ENCODE peak calls at places on chromosomes 6 and 20, in five cellular contexts. F is gastrocnemius medialis, I is upper lobe of left lung, Q is K562, T is A549. Z is an unnamed sample.
A peak's percentile ranks its signal among the peaks of the same experiment; 100 is the strongest.

GRCh38 chr20:25030007-25030648 is 27.8 kb downstream of the ACSS1 start:
- ATAC-seq in T (no peak), F (no peak), I (no peak), Q (no peak), Z (no peak)

GRCh38 chr6:159880412-159880811 is 10.4 kb upstream of the MAS1 start:
- ATAC-seq in T (no peak), I (no peak), F (no peak), Q (no peak), Z (no peak)

GRCh38 chr6:137964876-137965275 is 97.8 kb downstream of the TNFAIP3 start:
- ATAC-seq in T (no peak), I (no peak), Q (no peak), F (no peak), Z (no peak)

GRCh38 chr6:137495652-137496391 is 1.6 kb upstream of the OLIG3 start:
- ATAC-seq in T (no peak), I (no peak), F (no peak), Q (no peak), Z (no peak)

GRCh38 chr20:59402697-59403096 is 102.3 kb downstream of the EDN3 start:
- ATAC-seq in Q (no peak), F (no peak), I (no peak), T (peak; percentile 24), Z (no peak)

GRCh38 chr20:56628873-56629463 is at the start of gene TFAP2C:
- ATAC-seq in I (peak; percentile 83), T (peak; percentile 65), Q (peak; percentile 96), F (no peak), Z (peak; percentile 72)

GRCh38 chr6:27040244-27041042 is 207.1 kb upstream of the PRSS16 start:
- ATAC-seq in T (no peak), I (no peak), Q (peak; percentile 81), F (no peak), Z (no peak)

GRCh38 chr20:25493137-25493536 is 85.7 kb downstream of the GINS1 start:
- ATAC-seq in I (no peak), F (no peak), T (no peak), Q (no peak), Z (no peak)

GRCh38 chr20:3908667-3909066 is 19.5 kb downstream of the PANK2 start:
- ATAC-seq in Q (no peak), I (no peak), F (no peak), T (no peak), Z (no peak)

GRCh38 chr6:38774933-38775707 is 60.0 kb downstream of the DNAH8 start:
- ATAC-seq in T (no peak), Q (no peak), F (no peak), I (peak; percentile 67), Z (no peak)

GRCh38 chr6:129491436-129491835 is 218.5 kb downstream of the ARHGAP18 start:
- ATAC-seq in Q (peak; percentile 29), I (peak; percentile 3), F (peak; percentile 20), T (peak; percentile 33), Z (no peak)

GRCh38 chr20:36821964-36822437 is 48.4 kb upstream of the DSN1 start:
- ATAC-seq in T (peak; percentile 19), Q (peak; percentile 89), F (no peak), I (peak; percentile 16), Z (no peak)

GRCh38 chr20:420721-421574 is 12.8 kb downstream of the RBCK1 start:
- ATAC-seq in Q (peak; percentile 83), I (peak; percentile 11), T (peak; percentile 11), F (no peak), Z (no peak)

GRCh38 chr20:23143098-23143497 is 57.0 kb upstream of the CD93 start:
- ATAC-seq in T (peak; percentile 84), Q (peak; percentile 70), I (peak; percentile 84), F (peak; percentile 61), Z (peak; percentile 69)

DNA sequence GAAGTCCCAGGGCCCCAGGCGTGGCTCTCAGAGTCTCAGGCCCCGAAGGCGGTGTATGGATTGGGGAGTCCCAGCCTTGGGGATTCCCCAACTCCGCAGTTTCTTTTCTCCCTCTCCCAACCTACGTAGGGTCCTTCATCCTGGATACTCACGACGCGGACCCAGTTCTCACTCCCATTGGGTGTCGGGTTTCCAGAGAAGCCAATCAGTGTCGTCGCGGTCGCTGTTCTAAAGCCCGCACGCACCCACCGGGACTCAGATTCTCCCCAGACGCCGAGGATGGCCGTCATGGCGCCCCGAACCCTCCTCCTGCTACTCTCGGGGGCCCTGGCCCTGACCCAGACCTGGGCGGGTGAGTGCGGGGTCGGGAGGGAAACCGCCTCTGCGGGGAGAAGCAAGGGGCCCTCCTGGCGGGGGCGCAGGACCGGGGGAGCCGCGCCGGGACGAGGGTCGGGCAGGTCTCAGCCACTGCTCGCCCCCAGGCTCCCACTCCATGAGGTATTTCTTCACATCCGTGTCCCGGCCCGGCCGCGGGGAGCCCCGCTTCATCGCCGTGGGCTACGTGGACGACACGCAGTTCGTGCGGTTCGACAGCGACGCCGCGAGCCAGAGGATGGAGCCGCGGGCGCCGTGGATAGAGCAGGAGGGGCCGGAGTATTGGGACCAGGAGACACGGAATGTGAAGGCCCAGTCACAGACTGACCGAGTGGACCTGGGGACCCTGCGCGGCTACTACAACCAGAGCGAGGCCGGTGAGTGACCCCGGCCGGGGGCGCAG is at the start of gene HLA-A:
- ATAC-seq in I (peak; percentile 99), Q (peak; percentile 56), F (peak; percentile 98), T (peak; percentile 99), Z (peak; percentile 99)
- TF ChIP-seq POLR2A in I (peak; percentile 95), Q (no peak), F (peak; percentile 76), T (peak; percentile 74), Z (peak; percentile 96)

GRCh38 chr6:7389451-7390217 is at the start of the genes CAGE1 and RIOK1:
- ATAC-seq in F (peak; percentile 96), I (peak; percentile 99), T (peak; percentile 100), Q (peak; percentile 98), Z (peak; percentile 99)
- TF ChIP-seq POLR2A in F (peak; percentile 59), I (peak; percentile 85), T (peak; percentile 65), Q (peak; percentile 98), Z (peak; percentile 67)

GRCh38 chr6:44257007-44257752 is at the start of gene SLC35B2:
- ATAC-seq in F (peak; percentile 81), T (peak; percentile 48), I (peak; percentile 94), Q (peak; percentile 71), Z (peak; percentile 91)
- TF ChIP-seq POLR2A in F (peak; percentile 77), T (peak; percentile 51), I (peak; percentile 51), Q (peak; percentile 75), Z (peak; percentile 84)

GRCh38 chr20:44582321-44583025 is at the start of gene PKIG:
- ATAC-seq in I (peak; percentile 90), F (peak; percentile 88), T (no peak), Q (no peak), Z (peak; percentile 88)
- TF ChIP-seq POLR2A in I (no peak), F (peak; percentile 89), T (no peak), Q (no peak), Z (peak; percentile 58)

GRCh38 chr6:47157653-47158219 is 115.6 kb upstream of the ADGRF1 start:
- ATAC-seq in I (no peak), Q (no peak), T (no peak), F (no peak), Z (no peak)
- TF ChIP-seq POLR2A in I (no peak), Q (no peak), T (no peak), F (no peak), Z (no peak)

Z was measured in gastroesophageal sphincter.